ENCODE peak calls at places on chromosomes 11 and 22, in seven cellular contexts. A is stimulated activated naive CD4-positive, alpha-beta T cell; S is heart left ventricle; I is stimulated activated CD8-positive, alpha-beta memory T cell treated with anti-CD3 and anti-CD28 coated beads, Interleukin-7, amount 100 ng/mL, for 24 hours; N is esophagus squamous epithelium; H is T-helper 1 cell; V is brain microvascular endothelial cell. W is an unnamed sample.

GRCh38 chr11:79321282-79321681 is 119.5 kb downstream of the TENM4 start:
- DNase-seq in V (no peak), A (no peak), N (no peak), I (no peak), S (no peak), H (no peak), W (no peak)

GRCh38 chr11:106231591-106231990 is 154.1 kb downstream of the AASDHPPT start:
- DNase-seq in S (no peak), V (no peak), N (no peak), I (no peak), H (no peak), A (no peak), W (no peak)

GRCh38 chr11:9851366-9851765 is 187.5 kb downstream of the SWAP70 start:
- DNase-seq in I (no peak), N (no peak), A (no peak), H (no peak), V (no peak), S (no peak), W (no peak)

GRCh38 chr11:57161351-57161750 is 20.4 kb upstream of the LRRC55 start:
- DNase-seq in S (no peak), V (no peak), A (no peak), N (no peak), H (no peak), I (no peak), W (no peak)

GRCh38 chr11:128928400-128928799 is 14.3 kb downstream of the TP53AIP1 start:
- DNase-seq in V (no peak), N (no peak), A (no peak), I (no peak), S (no peak), H (no peak), W (peak)

GRCh38 chr22:34688825-34689224 is 377.1 kb upstream of the ISX start:
- DNase-seq in I (no peak), N (no peak), A (no peak), V (no peak), S (no peak), H (no peak), W (no peak)

GRCh38 chr11:2180347-2180746 is 8.7 kb upstream of the TH start:
- DNase-seq in N (no peak), H (no peak), S (no peak), V (no peak), I (no peak), A (no peak), W (no peak)

GRCh38 chr22:50527921-50528681 is 1.7 kb downstream of the TYMP start:
- DNase-seq in V (no peak), S (peak), A (no peak), N (no peak), I (no peak), H (no peak), W (peak)

GRCh38 chr11:45366839-45367238 is 80.7 kb upstream of the SYT13 start:
- DNase-seq in V (no peak), H (no peak), I (no peak), S (no peak), N (no peak), A (no peak), W (no peak)

GRCh38 chr11:2688381-2689231 is 11.2 kb downstream of the KCNQ1OT1 start:
- DNase-seq in I (no peak), A (no peak), S (no peak), N (no peak), H (no peak), V (no peak), W (no peak)

GRCh38 chr11:69173925-69174591 is 18.3 kb downstream of the SMIM38 start:
- DNase-seq in A (no peak), V (peak), H (no peak), I (no peak), N (no peak), S (no peak), W (no peak)

GRCh38 chr22:40024201-40025061 is 29.7 kb downstream of the FAM83F start:
- DNase-seq in A (peak), V (peak), S (peak), I (peak), H (peak), N (no peak), W (no peak)

GRCh38 chr11:45927332-45927683 is 4.9 kb downstream of the LARGE2 start:
- DNase-seq in S (no peak), A (no peak), N (no peak), V (no peak), I (no peak), H (no peak), W (no peak)

GRCh38 chr22:45336971-45337431 is 27.3 kb downstream of the FAM118A start:
- DNase-seq in N (no peak), A (peak), S (peak), H (no peak), I (no peak), V (no peak), W (no peak)

GRCh38 chr11:13949876-13950275 is 12.6 kb upstream of the SPON1 start:
- DNase-seq in H (no peak), I (no peak), S (no peak), N (no peak), V (no peak), A (no peak), W (no peak)

GRCh38 chr11:117185739-117186430 is 7.3 kb downstream of the SIDT2 start:
- DNase-seq in H (no peak), A (no peak), I (no peak), V (no peak), N (no peak), S (no peak), W (no peak)

GRCh38 chr22:19514831-19515565 is 9.2 kb downstream of the CLDN5 start:
- DNase-seq in V (peak), I (no peak), N (no peak), S (no peak), H (no peak), A (no peak), W (no peak)

GRCh38 chr22:17359501-17359900 is 9.8 kb upstream of the CECR2 start:
- DNase-seq in V (peak), H (no peak), N (no peak), I (no peak), S (no peak), A (no peak), W (no peak)

GRCh38 chr22:24305260-24305692 is 34.6 kb downstream of the SPECC1L start:
- DNase-seq in N (no peak), H (no peak), V (peak), S (no peak), A (no peak), I (no peak), W (no peak)

GRCh38 chr22:31846161-31847115 is 92.6 kb downstream of the DEPDC5 start:
- DNase-seq in H (no peak), V (peak), I (no peak), N (no peak), S (no peak), A (no peak), W (no peak)

GRCh38 chr22:22169923-22170322 is 74.7 kb upstream of the VPREB1 start:
- DNase-seq in H (no peak), S (no peak), I (no peak), V (no peak), N (no peak), A (no peak), W (no peak)

GRCh38 chr11:10725114-10725906 is 25.7 kb upstream of the CTR9 start:
- DNase-seq in H (no peak), I (no peak), V (peak), S (no peak), N (no peak), A (no peak), W (peak)

GRCh38 chr11:46291441-46292143 is 14.1 kb downstream of the CREB3L1 start:
- DNase-seq in N (no peak), S (peak), V (peak), A (no peak), I (no peak), H (no peak), W (no peak)

GRCh38 chr11:129922674-129923073 is 27.3 kb upstream of the NFRKB start:
- DNase-seq in H (no peak), A (no peak), S (no peak), V (no peak), I (no peak), N (no peak), W (no peak)

GRCh38 chr22:22870577-22871398 is 16.8 kb upstream of the IGLL5 start:
- DNase-seq in V (no peak), A (no peak), I (no peak), H (no peak), S (no peak), N (no peak), W (no peak)

W was measured in CD4-positive, alpha-beta memory T cell.